ENCODE peak calls at places on chromosomes 11 and 22, in eight cellular contexts. T is lung; A is gastrocnemius medialis; Q is stomach; Z is kidney; X is spleen; L is tibial artery; D is CD8-positive, alpha-beta T cell. P is an unnamed sample.

GRCh38 chr11:115267228-115267627 is 237.0 kb downstream of the CADM1 start:
- DNase-seq in D (no peak), T (no peak), Q (no peak), X (no peak), A (no peak), Z (no peak), L (no peak), P (no peak)

GRCh38 chr11:1708716-1709115 is 11.7 kb downstream of the KRTAP5-6 start:
- DNase-seq in D (no peak), X (peak), Q (no peak), T (no peak), L (peak), Z (peak), A (no peak), P (no peak)

GRCh38 chr22:33835196-33835788 is 85.0 kb downstream of the LARGE1 start:
- DNase-seq in X (no peak), Z (no peak), Q (no peak), D (no peak), L (no peak), A (peak), T (no peak), P (no peak)

GRCh38 chr11:33622231-33622630 is 78.4 kb downstream of the C11orf91 start:
- DNase-seq in D (no peak), T (no peak), Q (no peak), L (no peak), X (no peak), Z (no peak), A (no peak), P (no peak)

GRCh38 chr11:130865772-130866114 is 50.5 kb downstream of the SNX19 start:
- DNase-seq in Q (no peak), A (peak), Z (no peak), L (no peak), T (no peak), X (no peak), D (no peak), P (peak)

GRCh38 chr11:1640076-1640946 is 10.7 kb downstream of the KRTAP5-5 start:
- DNase-seq in Z (peak), Q (peak), A (no peak), X (peak), T (no peak), L (no peak), D (no peak), P (peak)

GRCh38 chr11:19918302-19919049 is 205.8 kb downstream of the NAV2 start:
- DNase-seq in X (no peak), Q (no peak), Z (no peak), A (no peak), T (no peak), L (no peak), D (no peak), P (peak)

GRCh38 chr22:19011075-19011474 is 75.0 kb upstream of the PRODH start:
- DNase-seq in T (no peak), D (no peak), Q (no peak), A (no peak), Z (no peak), L (no peak), X (no peak), P (no peak)

GRCh38 chr22:17492247-17492646 is 71.1 kb upstream of the SLC25A18 start:
- DNase-seq in D (no peak), Q (no peak), L (no peak), T (no peak), A (no peak), X (no peak), Z (no peak), P (peak)

GRCh38 chr22:45720875-45721378 is 49.3 kb downstream of the ATXN10 start:
- DNase-seq in X (no peak), Q (no peak), L (no peak), Z (no peak), T (no peak), A (no peak), D (no peak), P (no peak)

GRCh38 chr22:36284171-36284571 is 31.2 kb downstream of the APOL1 start:
- DNase-seq in T (no peak), Q (no peak), A (no peak), X (peak), D (no peak), L (peak), Z (no peak), P (no peak)

GRCh38 chr22:36280379-36280778 is 27.4 kb downstream of the APOL1 start:
- DNase-seq in D (no peak), X (no peak), Q (no peak), Z (no peak), L (peak), A (no peak), T (no peak), P (no peak)

GRCh38 chr22:36282078-36282831 is 29.3 kb downstream of the APOL1 start:
- DNase-seq in T (no peak), D (no peak), Q (no peak), Z (no peak), X (peak), A (no peak), L (peak), P (no peak)

GRCh38 chr22:36279219-36279666 is 26.3 kb downstream of the APOL1 start:
- DNase-seq in A (no peak), T (no peak), X (no peak), L (no peak), D (no peak), Z (no peak), Q (no peak), P (peak)

DNA sequence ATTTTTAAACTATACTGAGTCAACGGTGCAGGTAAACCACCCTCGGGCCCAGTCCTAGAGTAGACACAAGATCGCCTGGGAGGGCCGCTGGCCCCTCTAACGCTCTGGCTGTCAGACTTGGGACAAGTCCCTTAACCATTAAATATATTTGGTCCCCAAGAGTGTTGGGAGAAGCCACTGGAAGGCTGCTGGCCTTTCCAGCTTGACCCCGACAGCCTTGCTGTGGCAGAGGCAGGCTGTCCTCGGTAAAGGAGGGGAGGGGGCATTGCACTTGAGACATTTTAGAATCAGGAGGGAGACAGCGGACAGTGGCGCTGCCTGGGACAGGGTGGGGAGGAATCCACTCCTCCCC is 28.8 kb downstream of the APOL1 start:
- DNase-seq in T (no peak), L (peak), Z (no peak), D (no peak), A (no peak), Q (no peak), X (no peak), P (no peak)
- H3K27ac ChIP-seq in T (no peak), L (peak), Z (no peak), D (no peak), A (no peak), Q (no peak), X (no peak), P (peak)

GRCh38 chr11:62543680-62544444 is 2.7 kb downstream of the AHNAK start:
- DNase-seq in L (peak), Z (peak), D (no peak), T (no peak), Q (no peak), X (no peak), A (peak), P (no peak)

GRCh38 chr11:62542750-62543567 is 3.6 kb downstream of the AHNAK start:
- DNase-seq in D (peak), X (peak), L (peak), A (peak), T (peak), Z (peak), Q (peak), P (peak)

GRCh38 chr11:62544521-62545436 is 1.8 kb downstream of the AHNAK start:
- DNase-seq in T (no peak), L (no peak), X (no peak), A (peak), Q (no peak), Z (no peak), D (no peak), P (no peak)

GRCh38 chr11:62540804-62541671 is 5.6 kb downstream of the AHNAK start:
- DNase-seq in L (peak), T (no peak), Z (no peak), X (peak), A (peak), Q (no peak), D (no peak), P (no peak)

DNA sequence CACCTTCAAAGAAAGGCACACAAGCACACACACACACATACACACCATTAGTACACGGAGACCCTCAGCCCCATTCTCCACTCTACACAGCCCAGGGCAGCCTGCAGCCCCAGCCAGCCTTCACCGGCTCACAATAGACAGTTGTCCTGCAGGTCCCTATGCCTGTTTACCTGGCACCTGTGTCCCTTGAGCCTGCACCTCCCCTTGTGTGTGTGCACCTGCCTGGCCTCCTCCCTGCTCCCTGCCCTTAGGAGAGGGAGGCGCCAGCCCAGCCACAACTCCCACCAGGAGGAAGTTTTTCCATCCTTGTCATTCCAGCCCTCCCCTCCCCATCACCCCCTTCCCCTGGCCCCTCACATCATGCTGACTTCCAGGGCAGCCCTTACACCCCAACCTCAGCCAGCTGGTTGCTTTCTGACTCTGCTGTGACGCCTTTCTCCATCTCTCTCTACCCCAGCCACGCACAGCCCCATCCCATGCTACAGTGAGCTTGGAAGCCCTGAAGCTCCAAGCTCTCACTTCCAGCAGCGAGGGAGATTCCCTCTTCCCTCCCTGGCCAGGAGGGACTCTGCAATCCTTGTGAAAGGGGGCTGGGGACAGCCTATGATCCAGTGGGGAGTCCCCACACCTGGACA is 4.4 kb downstream of the AHNAK start:
- DNase-seq in A (no peak), T (no peak), X (no peak), L (no peak), D (no peak), Z (no peak), Q (peak), P (no peak)
- H3K4me3 ChIP-seq in A (peak), T (no peak), X (peak), L (peak), D (no peak), Z (peak), Q (peak), P (no peak)

GRCh38 chr11:45670386-45671135 is 5.1 kb upstream of the CHST1 start:
- DNase-seq in L (no peak), X (no peak), T (no peak), Z (peak), Q (no peak), A (no peak), D (no peak), P (no peak)

GRCh38 chr11:45673441-45673840 is 8.0 kb upstream of the CHST1 start:
- DNase-seq in T (no peak), D (no peak), L (no peak), X (peak), Z (peak), Q (no peak), A (no peak), P (no peak)

GRCh38 chr11:45672593-45672992 is 7.2 kb upstream of the CHST1 start:
- DNase-seq in Z (no peak), Q (no peak), T (no peak), L (no peak), X (no peak), D (no peak), A (no peak), P (no peak)

GRCh38 chr11:45669956-45670355 is 4.5 kb upstream of the CHST1 start:
- DNase-seq in Z (peak), A (no peak), D (no peak), X (no peak), L (no peak), Q (no peak), T (no peak), P (no peak)

DNA sequence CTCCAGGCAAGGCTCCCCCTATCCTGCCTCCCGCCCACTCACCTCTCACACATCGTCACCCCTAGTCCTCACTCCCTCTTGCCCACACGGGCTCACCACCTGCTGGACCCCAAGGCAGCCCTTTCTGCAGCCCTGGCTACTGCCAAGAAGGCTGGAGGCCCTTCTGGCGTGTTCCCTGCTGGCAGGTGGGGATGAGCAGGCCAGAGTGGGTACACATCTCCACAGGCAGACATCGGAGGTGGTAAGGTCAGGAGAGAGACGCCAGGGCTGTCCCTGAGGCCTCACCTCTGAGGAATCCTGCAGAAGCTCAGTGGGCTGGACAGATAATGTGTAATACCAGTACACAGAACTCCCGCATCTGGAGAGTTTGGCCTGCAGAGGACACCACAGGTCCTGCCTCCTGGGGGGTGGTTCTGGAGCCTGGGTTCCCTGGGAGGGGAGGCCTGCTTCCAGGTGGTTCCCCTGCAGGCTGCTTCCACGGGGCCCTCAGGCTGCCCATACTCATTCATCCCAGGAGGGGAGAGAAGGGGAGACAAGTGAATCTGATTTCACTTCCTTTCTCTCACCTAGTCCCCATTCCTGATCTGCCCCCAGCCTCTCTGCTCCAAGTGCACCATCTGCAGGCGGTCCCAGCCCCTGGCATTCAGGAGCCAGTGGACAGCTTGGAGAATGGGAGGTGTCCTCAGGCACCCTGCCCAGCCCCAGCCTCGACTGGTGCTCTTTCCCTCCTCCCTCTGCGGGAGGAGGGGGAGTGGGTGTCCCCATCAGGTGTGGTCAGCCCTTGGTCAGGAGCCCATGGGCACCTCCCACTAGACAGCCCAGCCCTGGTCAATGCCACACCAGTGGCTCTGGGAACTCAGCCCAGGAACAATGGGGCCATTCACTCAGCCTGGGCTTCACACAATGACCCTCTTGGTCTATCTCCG is 6.1 kb upstream of the CHST1 start:
- DNase-seq in A (no peak), X (no peak), L (no peak), Q (no peak), Z (peak), T (no peak), D (no peak), P (no peak)
- TF ChIP-seq CTCF in A (no peak), X (no peak), L (no peak), Q (no peak), Z (no peak), T (no peak), D (no peak), P (no peak)

GRCh38 chr11:47376543-47377371 is 1.6 kb downstream of the SPI1 start:
- DNase-seq in L (no peak), A (no peak), T (peak), X (peak), Q (no peak), Z (peak), D (no peak), P (peak)
- H3K27ac ChIP-seq in L (no peak), A (no peak), T (peak), X (peak), Q (peak), Z (no peak), D (no peak), P (no peak)